ENCODE peak calls at places on chromosomes 5 and 9, in four cellular contexts. H is spleen, U is HCT116, P is uterus. Y is an unnamed sample.

GRCh38 chr5:6459896-6460295 is 11.2 kb downstream of the UBE2QL1 start:
- DNase-seq in H (no peak), U (no peak), P (no peak), Y (no peak)

GRCh38 chr5:157665467-157666085 is 5.8 kb upstream of the C5orf52 start:
- DNase-seq in H (no peak), U (peak), P (no peak), Y (no peak)

GRCh38 chr5:39519566-39520231 is 94.9 kb upstream of the DAB2 start:
- DNase-seq in H (no peak), U (no peak), P (no peak), Y (no peak)

GRCh38 chr9:136695955-136696354 is 8.7 kb upstream of the AGPAT2 start:
- DNase-seq in H (no peak), U (no peak), P (no peak), Y (no peak)

GRCh38 chr5:179732918-179733763 is 519 bp downstream of the MAML1 start:
- DNase-seq in H (peak), U (no peak), P (peak), Y (peak)

GRCh38 chr5:168962323-168962722 is 338.6 kb downstream of the SLIT3 start:
- DNase-seq in H (no peak), U (no peak), P (no peak), Y (no peak)

GRCh38 chr5:95760291-95761191 is 29.4 kb downstream of the RHOBTB3 start:
- DNase-seq in H (no peak), U (no peak), P (no peak), Y (no peak)

GRCh38 chr9:116905131-116905724 is 218.1 kb downstream of the TRIM32 start:
- DNase-seq in H (no peak), U (no peak), P (no peak), Y (no peak)

GRCh38 chr9:33329117-33329563 is 38.8 kb downstream of the NFX1 start:
- DNase-seq in H (no peak), U (no peak), P (peak), Y (peak)

GRCh38 chr5:114101153-114101552 is 260.7 kb upstream of the KCNN2 start:
- DNase-seq in H (no peak), U (peak), P (no peak), Y (no peak)

GRCh38 chr9:129307227-129307970 is 129.3 kb upstream of the IER5L start:
- DNase-seq in H (no peak), U (no peak), P (no peak), Y (peak)

GRCh38 chr5:125209650-125210049 is 463.2 kb upstream of the ZNF608 start:
- DNase-seq in H (no peak), U (no peak), P (no peak), Y (no peak)

GRCh38 chr9:137316012-137316981 is 14.2 kb upstream of the NRARP start:
- DNase-seq in H (peak), U (no peak), P (peak), Y (peak)

GRCh38 chr5:101418735-101419134 is 515.7 kb upstream of the ST8SIA4 start:
- DNase-seq in H (no peak), U (no peak), P (no peak), Y (no peak)

GRCh38 chr5:76874088-76874581 is 24.3 kb downstream of the S100Z start:
- DNase-seq in H (no peak), U (no peak), P (no peak), Y (no peak)

GRCh38 chr5:126499742-126500396 is 76.7 kb downstream of the GRAMD2B start:
- DNase-seq in H (no peak), U (peak), P (no peak), Y (no peak)

GRCh38 chr5:7541898-7542297 is 146.0 kb downstream of the ADCY2 start:
- DNase-seq in H (no peak), U (no peak), P (no peak), Y (no peak)

GRCh38 chr5:156460496-156460895 is 133.5 kb downstream of the SGCD start:
- DNase-seq in H (no peak), U (no peak), P (no peak), Y (no peak)

GRCh38 chr9:106745876-106746275 is 117.1 kb upstream of the ZNF462 start:
- DNase-seq in H (no peak), U (no peak), P (no peak), Y (no peak)

GRCh38 chr5:102536323-102536928 is 37.6 kb upstream of the SLCO6A1 start:
- DNase-seq in H (no peak), U (peak), P (no peak), Y (no peak)

GRCh38 chr5:33102551-33102950 is 338.2 kb upstream of the TARS1 start:
- DNase-seq in H (no peak), U (no peak), P (no peak), Y (no peak)

DNA sequence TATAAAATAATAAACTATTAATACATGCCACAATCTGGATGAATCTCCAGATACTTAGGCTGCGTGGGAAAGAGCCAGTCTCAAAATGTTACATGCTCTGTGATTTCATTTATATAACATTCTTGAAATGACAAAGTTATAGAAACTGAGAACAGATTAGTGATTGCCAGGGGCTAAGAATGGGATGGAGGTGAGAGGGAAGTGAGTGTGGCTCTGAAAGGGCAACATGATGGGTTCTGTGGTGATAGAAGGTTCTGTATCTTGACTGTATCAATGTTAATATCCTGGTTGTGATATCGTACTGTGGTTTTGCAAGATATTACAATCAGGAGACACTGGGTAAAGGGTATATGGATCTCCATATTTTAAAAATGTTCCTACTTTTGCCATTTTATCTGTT is 50.7 kb downstream of the SPEF2 start:
- DNase-seq in H (no peak), U (no peak), P (no peak), Y (no peak)
- TF ChIP-seq CTCF in H (no peak), U (no peak), P (no peak), Y (no peak)

GRCh38 chr5:1524799-1525623 is 1.3 kb upstream of the LPCAT1 start:
- DNase-seq in H (peak), U (no peak), P (peak), Y (peak)
- TF ChIP-seq POLR2A in H (no peak), U (no peak), P (no peak), Y (no peak)

GRCh38 chr9:92706218-92706940 is 36.4 kb upstream of the IPPK start:
- DNase-seq in H (no peak), U (peak), P (no peak), Y (no peak)
- TF ChIP-seq CTCF in H (peak), U (peak), P (no peak), Y (no peak)

GRCh38 chr5:88677502-88677901 is 205.5 kb downstream of the MEF2C start:
- DNase-seq in H (no peak), U (no peak), P (no peak), Y (no peak)

GRCh38 chr5:88675159-88675757 is 207.7 kb downstream of the MEF2C start:
- DNase-seq in H (no peak), U (no peak), P (no peak), Y (no peak)

GRCh38 chr5:88674262-88675158 is 208.5 kb downstream of the MEF2C start:
- DNase-seq in H (peak), U (no peak), P (no peak), Y (no peak)

GRCh38 chr5:88676637-88677481 is 206.1 kb downstream of the MEF2C start:
- DNase-seq in H (no peak), U (no peak), P (no peak), Y (no peak)

GRCh38 chr5:88675758-88676636 is 207.0 kb downstream of the MEF2C start:
- DNase-seq in H (no peak), U (peak), P (no peak), Y (no peak)
- TF ChIP-seq POLR2A in H (no peak), U (no peak), P (no peak), Y (no peak)

GRCh38 chr5:31680528-31680927 is 41.6 kb downstream of the PDZD2 start:
- DNase-seq in H (no peak), U (no peak), P (no peak), Y (no peak)
- TF ChIP-seq CTCF in H (no peak), U (no peak), P (no peak), Y (no peak)

GRCh38 chr9:76474419-76474818 is 15.4 kb downstream of the GCNT1 start:
- DNase-seq in H (no peak), U (no peak), P (no peak), Y (no peak)

GRCh38 chr9:76475691-76476090 is 16.7 kb downstream of the GCNT1 start:
- DNase-seq in H (no peak), U (no peak), P (no peak), Y (no peak)

DNA sequence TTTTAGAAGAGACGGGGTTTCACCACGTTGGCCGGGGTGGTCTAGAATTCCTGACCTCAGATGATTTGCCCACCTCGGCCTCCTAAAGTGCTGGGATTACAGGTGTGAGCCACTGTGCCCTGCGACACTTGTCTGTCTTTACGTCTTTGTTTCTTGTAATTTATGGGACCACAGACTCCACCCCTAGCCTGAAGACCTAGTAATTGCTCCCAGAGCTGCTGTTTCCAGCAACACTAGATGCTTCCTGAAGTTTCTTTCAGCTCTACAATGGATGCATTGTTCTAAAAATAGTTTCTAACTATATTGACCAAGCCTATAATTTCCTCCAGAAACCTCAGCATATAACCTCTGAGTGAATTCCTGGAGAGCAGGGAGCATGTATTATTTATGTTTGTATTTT is 13.9 kb downstream of the GCNT1 start:
- DNase-seq in H (no peak), U (no peak), P (no peak), Y (no peak)
- TF ChIP-seq POLR2A in H (no peak), U (no peak), P (no peak), Y (no peak)

Y was measured in stomach.